ENCODE peak calls at places on chromosomes 7 and 10, in nine cellular contexts. H, E, Z, S, W, F, G, U and P are unnamed samples.

GRCh38 chr10:8279598-8279997 is 225.1 kb downstream of the GATA3 start:
- DNase-seq in H (no peak), E (no peak), Z (no peak), S (no peak), W (no peak), F (no peak), G (no peak), U (no peak), P (no peak)

GRCh38 chr7:50791363-50791762 is 8.7 kb upstream of the GRB10 start:
- DNase-seq in H (no peak), E (no peak), Z (no peak), S (no peak), W (no peak), F (no peak), G (no peak), U (no peak), P (peak)

GRCh38 chr10:63553031-63553430 is 31.8 kb downstream of the REEP3 start:
- DNase-seq in H (no peak), E (no peak), Z (no peak), S (no peak), W (no peak), F (no peak), G (no peak), U (no peak), P (no peak)

GRCh38 chr10:79056736-79057391 is 11.9 kb upstream of the ZMIZ1 start:
- DNase-seq in H (peak), E (no peak), Z (no peak), S (no peak), W (no peak), F (peak), G (no peak), U (peak), P (no peak)

GRCh38 chr10:59991661-59992060 is 85.3 kb upstream of the CCDC6 start:
- DNase-seq in H (peak), E (no peak), Z (peak), S (no peak), W (no peak), F (no peak), G (no peak), U (no peak), P (peak)

GRCh38 chr10:130137659-130138478 is 1.7 kb downstream of the GLRX3 start:
- DNase-seq in H (no peak), E (no peak), Z (no peak), S (no peak), W (no peak), F (no peak), G (no peak), U (peak), P (peak)

GRCh38 chr10:86443069-86443468 is 76.5 kb upstream of the GRID1 start:
- DNase-seq in H (no peak), E (no peak), Z (no peak), S (no peak), W (no peak), F (no peak), G (no peak), U (no peak), P (no peak)

GRCh38 chr7:30188806-30189205 is 54.0 kb downstream of the MTURN start:
- DNase-seq in H (no peak), E (no peak), Z (no peak), S (no peak), W (no peak), F (no peak), G (no peak), U (no peak), P (no peak)

GRCh38 chr7:101330011-101330484 is 8.4 kb upstream of the IFT22 start:
- DNase-seq in H (no peak), E (no peak), Z (no peak), S (no peak), W (peak), F (no peak), G (no peak), U (no peak), P (no peak)

GRCh38 chr7:110797656-110798055 is 293.3 kb upstream of the LRRN3 start:
- DNase-seq in H (no peak), E (no peak), Z (no peak), S (no peak), W (no peak), F (no peak), G (no peak), U (no peak), P (no peak)

GRCh38 chr10:6511347-6511746 is 68.7 kb downstream of the PRKCQ start:
- DNase-seq in H (no peak), E (peak), Z (no peak), S (no peak), W (no peak), F (no peak), G (no peak), U (no peak), P (no peak)

GRCh38 chr10:59557642-59558041 is 152.0 kb downstream of the SLC16A9 start:
- DNase-seq in H (no peak), E (no peak), Z (no peak), S (no peak), W (no peak), F (no peak), G (no peak), U (no peak), P (no peak)

GRCh38 chr7:132575336-132575986 is 809 bp downstream of the PLXNA4 start:
- DNase-seq in H (peak), E (no peak), Z (no peak), S (no peak), W (peak), F (peak), G (peak), U (no peak), P (no peak)

GRCh38 chr10:32125023-32125422 is 68.8 kb upstream of the KIF5B start:
- DNase-seq in H (no peak), E (no peak), Z (no peak), S (no peak), W (no peak), F (no peak), G (no peak), U (no peak), P (no peak)

GRCh38 chr10:80260295-80261243 is 28.9 kb downstream of the MAT1A start:
- DNase-seq in H (no peak), E (no peak), Z (no peak), S (no peak), W (no peak), F (no peak), G (no peak), U (peak), P (peak)

GRCh38 chr10:70967591-70968588 is 79.5 kb upstream of the PCBD1 start:
- DNase-seq in H (no peak), E (no peak), Z (no peak), S (peak), W (no peak), F (no peak), G (no peak), U (peak), P (no peak)

GRCh38 chr7:158885624-158886023 is 29.3 kb downstream of the DYNC2I1 start:
- DNase-seq in H (no peak), E (no peak), Z (no peak), S (no peak), W (no peak), F (no peak), G (no peak), U (no peak), P (peak)

GRCh38 chr10:17859492-17860156 is 50.5 kb downstream of the MRC1 start:
- DNase-seq in H (no peak), E (no peak), Z (no peak), S (no peak), W (no peak), F (no peak), G (no peak), U (no peak), P (no peak)

GRCh38 chr7:50308301-50309129 is 4.0 kb downstream of the IKZF1 start:
- DNase-seq in H (no peak), E (no peak), Z (no peak), S (no peak), W (no peak), F (no peak), G (no peak), U (no peak), P (no peak)

GRCh38 chr10:132508497-132509443 is 28.8 kb upstream of the INPP5A start:
- DNase-seq in H (peak), E (no peak), Z (peak), S (no peak), W (peak), F (peak), G (no peak), U (peak), P (no peak)

GRCh38 chr7:151082151-151083070 is 882 bp downstream of the TMUB1 start:
- DNase-seq in H (no peak), E (no peak), Z (no peak), S (no peak), W (no peak), F (peak), G (no peak), U (peak), P (no peak)

GRCh38 chr7:10122573-10123100 is 851.0 kb upstream of the PHF14 start:
- DNase-seq in H (no peak), E (no peak), Z (no peak), S (no peak), W (peak), F (no peak), G (no peak), U (no peak), P (no peak)

GRCh38 chr7:134789967-134790685 is 10.7 kb downstream of the CALD1 start:
- DNase-seq in H (no peak), E (peak), Z (no peak), S (no peak), W (peak), F (no peak), G (no peak), U (no peak), P (no peak)

GRCh38 chr7:17528636-17529035 is 230.2 kb downstream of the AHR start:
- DNase-seq in H (no peak), E (no peak), Z (no peak), S (no peak), W (no peak), F (no peak), G (no peak), U (no peak), P (no peak)

GRCh38 chr10:112956631-112957350 is 6.7 kb downstream of the TCF7L2 start:
- DNase-seq in H (no peak), E (no peak), Z (no peak), S (no peak), W (no peak), F (no peak), G (no peak), U (no peak), P (no peak)

GRCh38 chr10:24722131-24722675 is 1.5 kb downstream of the ARHGAP21 start:
- DNase-seq in H (no peak), E (peak), Z (no peak), S (no peak), W (no peak), F (no peak), G (no peak), U (no peak), P (no peak)

GRCh38 chr10:132132391-132132841 is 54.3 kb upstream of the DPYSL4 start:
- DNase-seq in H (no peak), E (no peak), Z (no peak), S (no peak), W (no peak), F (no peak), G (no peak), U (peak), P (no peak)

GRCh38 chr10:3803295-3803883 is 18.4 kb upstream of the KLF6 start:
- DNase-seq in H (peak), E (peak), Z (no peak), S (no peak), W (no peak), F (no peak), G (no peak), U (no peak), P (peak)

GRCh38 chr7:142887282-142888015 is 1.9 kb upstream of the TRPV6 start:
- DNase-seq in H (no peak), E (no peak), Z (peak), S (no peak), W (peak), F (no peak), G (no peak), U (peak), P (no peak)

GRCh38 chr7:83782628-83783027 is 133.7 kb upstream of the SEMA3E start:
- DNase-seq in H (no peak), E (no peak), Z (no peak), S (no peak), W (no peak), F (no peak), G (no peak), U (no peak), P (no peak)

GRCh38 chr7:116395125-116395791 is 104.3 kb upstream of the CAV2 start:
- DNase-seq in H (no peak), E (no peak), Z (no peak), S (no peak), W (no peak), F (no peak), G (no peak), U (no peak), P (no peak)

GRCh38 chr10:125144693-125145623 is 15.4 kb downstream of the CTBP2 start:
- DNase-seq in H (peak), E (no peak), Z (no peak), S (no peak), W (no peak), F (peak), G (no peak), U (no peak), P (peak)

GRCh38 chr10:133009218-133009954 is 67.0 kb upstream of the CFAP46 start:
- DNase-seq in H (peak), E (peak), Z (peak), S (no peak), W (peak), F (no peak), G (peak), U (peak), P (peak)

GRCh38 chr10:3412071-3412582 is 239.5 kb upstream of the PITRM1 start:
- DNase-seq in H (no peak), E (no peak), Z (no peak), S (no peak), W (no peak), F (no peak), G (no peak), U (peak), P (no peak)

GRCh38 chr10:103153302-103153759 is 39.7 kb downstream of the NT5C2 start:
- DNase-seq in H (peak), E (no peak), Z (no peak), S (no peak), W (no peak), F (no peak), G (no peak), U (no peak), P (no peak)

GRCh38 chr7:101094791-101095375 is 9.6 kb downstream of the TRIM56 start:
- DNase-seq in H (peak), E (no peak), Z (peak), S (no peak), W (no peak), F (no peak), G (no peak), U (no peak), P (peak)

GRCh38 chr7:99079104-99079503 is 64.8 kb downstream of the SMURF1 start:
- DNase-seq in H (peak), E (no peak), Z (no peak), S (peak), W (no peak), F (no peak), G (no peak), U (no peak), P (no peak)
- TF ChIP-seq POLR2A in H (peak), E (no peak), Z (no peak), S (no peak), W (no peak), F (no peak), G (no peak), U (no peak), P (no peak)

GRCh38 chr10:110724116-110724701 is 80.1 kb downstream of the RBM20 start:
- DNase-seq in H (no peak), E (no peak), Z (no peak), S (no peak), W (no peak), F (no peak), G (no peak), U (no peak), P (no peak)
- TF ChIP-seq POLR2A in H (no peak), E (no peak), Z (no peak), S (no peak), W (no peak), F (no peak), G (no peak), U (no peak), P (no peak)

DNA sequence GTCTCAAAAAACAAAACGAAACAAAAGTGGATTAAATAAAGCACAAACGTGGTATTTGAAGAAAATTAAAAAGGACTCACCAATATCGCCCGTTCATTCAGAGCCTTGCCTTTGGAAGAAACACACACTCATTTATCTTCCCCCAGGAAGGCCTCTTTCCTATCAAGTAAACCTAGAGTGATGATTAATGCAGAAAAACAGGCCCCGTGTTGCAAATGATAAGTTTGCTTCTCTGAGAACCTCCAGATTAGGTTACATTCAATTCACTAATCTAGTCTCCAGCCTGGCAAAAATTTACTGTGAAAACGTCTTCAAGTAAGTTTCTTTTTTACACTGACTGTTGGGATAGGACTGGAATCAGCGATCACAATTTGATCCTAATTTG is 78.0 kb upstream of the C1GALT1 start:
- DNase-seq in H (no peak), E (no peak), Z (no peak), S (no peak), W (no peak), F (no peak), G (no peak), U (no peak), P (peak)
- TF ChIP-seq POLR2A in H (no peak), E (no peak), Z (no peak), S (no peak), W (no peak), F (no peak), G (no peak), U (no peak), P (peak)

GRCh38 chr10:34537629-34538231 is 277.4 kb downstream of the PARD3 start:
- DNase-seq in H (no peak), E (no peak), Z (no peak), S (no peak), W (no peak), F (no peak), G (no peak), U (no peak), P (no peak)

GRCh38 chr10:34535872-34536271 is 279.2 kb downstream of the PARD3 start:
- DNase-seq in H (no peak), E (no peak), Z (no peak), S (no peak), W (no peak), F (no peak), G (no peak), U (no peak), P (no peak)

GRCh38 chr10:34538291-34538829 is 276.7 kb downstream of the PARD3 start:
- DNase-seq in H (no peak), E (no peak), Z (no peak), S (no peak), W (no peak), F (no peak), G (no peak), U (no peak), P (no peak)

GRCh38 chr10:34540492-34540891 is 274.6 kb downstream of the PARD3 start:
- DNase-seq in H (no peak), E (no peak), Z (no peak), S (no peak), W (no peak), F (no peak), G (no peak), U (no peak), P (no peak)

GRCh38 chr10:34539533-34540315 is 275.4 kb downstream of the PARD3 start:
- DNase-seq in H (no peak), E (no peak), Z (no peak), S (no peak), W (no peak), F (no peak), G (no peak), U (no peak), P (no peak)
- TF ChIP-seq POLR2A in H (no peak), E (no peak), Z (no peak), S (no peak), W (no peak), F (no peak), G (no peak), U (no peak), P (no peak)

GRCh38 chr7:144835668-144836544 is at the start of gene TPK1:
- DNase-seq in H (peak), E (peak), Z (peak), S (peak), W (peak), F (peak), G (peak), U (peak), P (peak)
- TF ChIP-seq POLR2A in H (peak), E (peak), Z (no peak), S (peak), W (no peak), F (peak), G (peak), U (peak), P (peak)

DNA sequence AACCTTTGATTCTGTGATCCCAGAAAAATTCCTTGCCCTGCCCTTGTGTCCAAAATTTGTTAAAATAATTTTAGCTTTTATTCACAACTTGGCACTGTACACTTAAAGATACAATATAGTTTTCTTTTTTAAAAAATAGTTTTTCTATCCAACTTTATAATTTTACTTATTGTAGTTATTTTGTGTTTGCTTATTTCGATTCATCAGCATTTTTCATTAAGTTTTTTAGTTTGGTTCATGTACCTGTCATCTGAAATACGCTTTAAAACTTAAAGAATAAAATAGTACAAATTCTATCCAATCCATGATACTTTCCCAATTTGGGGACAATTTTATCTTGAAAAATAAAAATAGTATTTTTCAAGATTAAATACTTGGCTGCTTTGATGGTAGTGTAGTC is 514.8 kb downstream of the AUTS2 start:
- DNase-seq in H (no peak), E (no peak), Z (no peak), S (no peak), W (no peak), F (no peak), G (no peak), U (no peak), P (no peak)
- TF ChIP-seq POLR2A in H (no peak), E (no peak), Z (no peak), S (no peak), W (no peak), F (no peak), G (no peak), U (no peak), P (no peak)

DNA sequence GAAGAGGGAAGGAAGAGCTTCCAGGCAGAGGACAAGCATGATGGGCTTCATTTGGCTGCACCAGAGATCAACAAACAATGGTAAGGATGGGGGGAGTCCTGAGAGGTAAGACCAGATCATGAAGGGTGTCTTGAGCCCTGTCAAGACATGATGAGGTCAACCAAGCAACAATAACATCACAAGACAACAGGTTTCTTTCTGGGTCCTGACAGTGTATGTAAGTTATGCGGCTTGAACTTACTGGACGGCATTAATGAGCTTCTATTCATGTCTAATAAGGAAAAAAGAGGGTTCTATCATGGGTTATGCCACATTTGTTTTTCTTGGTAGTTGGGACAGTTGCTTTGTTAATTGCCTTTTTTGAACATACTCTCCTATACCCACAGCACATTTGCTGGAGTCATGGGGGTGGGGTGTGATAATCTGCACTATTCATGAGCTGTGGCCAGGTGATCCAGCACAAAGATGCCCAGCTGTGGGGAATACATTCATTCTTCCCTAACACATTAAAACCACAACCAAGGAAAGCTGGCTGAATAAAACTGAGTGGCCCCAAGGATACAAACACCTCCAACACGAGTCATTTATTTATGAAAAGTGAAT is 168.8 kb upstream of the KLF14 start:
- DNase-seq in H (no peak), E (no peak), Z (no peak), S (no peak), W (no peak), F (no peak), G (no peak), U (no peak), P (no peak)
- TF ChIP-seq POLR2A in H (no peak), E (no peak), Z (no peak), S (no peak), W (no peak), F (no peak), G (no peak), U (no peak), P (no peak)